ENCODE peak calls at places on chromosomes 4 and X, in four cellular contexts. S is GM12891, W is GM12878, N is K562. Z is an unnamed sample.

GRCh38 chrX:145003443-145003842 is 243.9 kb upstream of the SPANXN1 start:
- DNase-seq in S (no peak), W (no peak), N (no peak), Z (no peak)

GRCh38 chr4:133152330-133152791 is 3.3 kb downstream of the PCDH10 start:
- DNase-seq in S (no peak), W (no peak), N (no peak), Z (no peak)

GRCh38 chrX:22247169-22247568 is 25.5 kb upstream of the CBLL2 start:
- DNase-seq in S (no peak), W (no peak), N (no peak), Z (no peak)

GRCh38 chr4:37685726-37686372 is 327 bp downstream of the RELL1 start:
- DNase-seq in S (no peak), W (no peak), N (peak; percentile 53), Z (no peak)

GRCh38 chrX:108090474-108091265 is 672 bp downstream of the PSMD10 start:
- DNase-seq in S (no peak), W (no peak), N (no peak), Z (no peak)

GRCh38 chrX:130108647-130109428 is 1.5 kb downstream of the ELF4 start:
- DNase-seq in S (no peak), W (no peak), N (peak; percentile 58), Z (no peak)

GRCh38 chr4:185925910-185926360 is 113.9 kb upstream of the SORBS2 start:
- DNase-seq in S (no peak), W (no peak), N (no peak), Z (no peak)

GRCh38 chr4:54289316-54289715 is 60.2 kb downstream of the PDGFRA start:
- DNase-seq in S (no peak), W (no peak), N (no peak), Z (no peak)

GRCh38 chr4:59655996-59656395 is 1544.1 kb upstream of the ADGRL3 start:
- DNase-seq in S (no peak), W (no peak), N (no peak), Z (no peak)

GRCh38 chrX:40085086-40085551 is 12.6 kb downstream of the BCOR start:
- DNase-seq in S (no peak), W (no peak), N (no peak), Z (no peak)

GRCh38 chrX:11293113-11293512 is at the start of gene AMELX:
- DNase-seq in S (no peak), W (no peak), N (no peak), Z (no peak)

GRCh38 chr4:145179201-145179860 is 1.1 kb downstream of the OTUD4 start:
- DNase-seq in S (no peak), W (peak; percentile 65), N (peak; percentile 78), Z (peak; percentile 57)

GRCh38 chrX:1386338-1387127 is 5.4 kb downstream of the SLC25A6 start:
- DNase-seq in S (no peak), W (no peak), N (peak; percentile 10), Z (no peak)

GRCh38 chrX:101051153-101051548 is 760 bp downstream of the TRMT2B start:
- DNase-seq in S (no peak), W (no peak), N (no peak), Z (no peak)

GRCh38 chr4:48112017-48112667 is 21.9 kb downstream of the TXK start:
- DNase-seq in S (no peak), W (no peak), N (no peak), Z (no peak)

GRCh38 chr4:98468744-98469143 is 189.7 kb downstream of the TSPAN5 start:
- DNase-seq in S (no peak), W (no peak), N (no peak), Z (no peak)

GRCh38 chrX:6505960-6506359 is 29.0 kb downstream of the VCX3A start:
- DNase-seq in S (no peak), W (no peak), N (no peak), Z (no peak)

GRCh38 chr4:173182403-173182802 is 13.8 kb downstream of the GALNT7 start:
- DNase-seq in S (no peak), W (no peak), N (no peak), Z (no peak)

GRCh38 chrX:24371391-24371972 is 11.0 kb downstream of the SUPT20HL1 start:
- DNase-seq in S (peak; percentile 43), W (peak; percentile 8), N (peak; percentile 41), Z (peak; percentile 48)

GRCh38 chr4:38832624-38833528 is 23.7 kb downstream of the TLR6 start:
- DNase-seq in S (no peak), W (no peak), N (no peak), Z (no peak)

GRCh38 chr4:43133566-43133965 is 241.1 kb downstream of the GRXCR1 start:
- DNase-seq in S (no peak), W (no peak), N (no peak), Z (no peak)

GRCh38 chr4:165379662-165380061 is 854 bp downstream of the CPE start:
- DNase-seq in S (no peak), W (no peak), N (no peak), Z (no peak)

GRCh38 chr4:95293014-95293413 is 255.8 kb downstream of the UNC5C start:
- DNase-seq in S (no peak), W (no peak), N (no peak), Z (no peak)

GRCh38 chrX:48648299-48648698 is 35.3 kb upstream of the WAS start:
- DNase-seq in S (no peak), W (no peak), N (no peak), Z (peak; percentile 50)

GRCh38 chrX:10325606-10326005 is 168.8 kb downstream of the CLCN4 start:
- DNase-seq in S (no peak), W (no peak), N (no peak), Z (no peak)

GRCh38 chrX:45850197-45850774 is 649.6 kb upstream of the DIPK2B start:
- DNase-seq in S (no peak), W (no peak), N (no peak), Z (no peak)

GRCh38 chr4:126242679-126243390 is 928.1 kb downstream of the FAT4 start:
- DNase-seq in S (no peak), W (no peak), N (no peak), Z (no peak)

GRCh38 chrX:51853251-51853650 is 40.2 kb upstream of the MAGED1 start:
- DNase-seq in S (no peak), W (no peak), N (no peak), Z (no peak)

GRCh38 chr4:1236103-1236641 is 12.8 kb downstream of the CTBP1 start:
- DNase-seq in S (peak; percentile 21), W (no peak), N (no peak), Z (no peak)

GRCh38 chr4:140635606-140636005 is 66.8 kb upstream of the UCP1 start:
- DNase-seq in S (no peak), W (no peak), N (no peak), Z (no peak)

GRCh38 chr4:107666134-107666533 is 53.9 kb downstream of the PAPSS1 start:
- DNase-seq in S (no peak), W (no peak), N (no peak), Z (no peak)

GRCh38 chr4:112055100-112055499 is 90.2 kb upstream of the FAM241A start:
- DNase-seq in S (no peak), W (no peak), N (no peak), Z (no peak)

GRCh38 chrX:40406330-40406859 is 174.4 kb upstream of the ATP6AP2 start:
- DNase-seq in S (no peak), W (no peak), N (no peak), Z (peak; percentile 48)

GRCh38 chrX:337331-337831 is 18.8 kb upstream of the GTPBP6 start:
- DNase-seq in S (no peak), W (no peak), N (no peak), Z (no peak)

GRCh38 chr4:89719536-89719935 is 117.4 kb downstream of the SNCA start:
- DNase-seq in S (no peak), W (no peak), N (no peak), Z (no peak)
- TF ChIP-seq SPI1 in S (no peak), W (no peak), N (no peak), Z (no peak)

GRCh38 chrX:71302461-71303213 is 1.1 kb downstream of the ITGB1BP2 start:
- DNase-seq in S (no peak), W (no peak), N (no peak), Z (no peak)
- TF ChIP-seq SPI1 in S (no peak), W (no peak), N (peak; percentile 58), Z (peak; percentile 75)

GRCh38 chr4:142556048-142556447 is 290.1 kb downstream of the INPP4B start:
- DNase-seq in S (no peak), W (no peak), N (no peak), Z (no peak)

GRCh38 chr4:142556613-142557012 is 289.5 kb downstream of the INPP4B start:
- DNase-seq in S (no peak), W (no peak), N (no peak), Z (no peak)

GRCh38 chr4:142551513-142552280 is 294.4 kb downstream of the INPP4B start:
- DNase-seq in S (no peak), W (no peak), N (no peak), Z (no peak)

GRCh38 chr4:142557220-142557801 is 288.8 kb downstream of the INPP4B start:
- DNase-seq in S (no peak), W (no peak), N (no peak), Z (no peak)

GRCh38 chr4:142554412-142554811 is 291.7 kb downstream of the INPP4B start:
- DNase-seq in S (no peak), W (no peak), N (no peak), Z (no peak)
- TF ChIP-seq SPI1 in S (no peak), W (no peak), N (no peak), Z (no peak)

DNA sequence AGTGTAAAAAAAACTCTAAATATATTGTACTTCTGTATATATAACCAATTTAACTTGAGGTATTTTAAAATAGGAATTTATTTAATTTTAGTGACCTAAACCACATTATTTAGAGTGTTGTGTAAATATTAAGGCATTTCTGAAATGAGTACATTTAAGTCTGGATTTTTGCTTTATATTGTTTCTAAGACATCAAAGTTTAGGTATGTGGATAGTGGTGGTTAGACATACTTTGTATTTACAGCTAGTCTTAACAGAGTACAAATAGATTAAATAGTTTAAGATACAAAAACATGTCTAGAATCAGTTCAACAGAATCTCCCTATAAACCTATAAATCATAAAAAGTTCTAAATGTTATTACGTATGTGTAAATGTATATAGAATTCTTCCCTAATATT is 588.5 kb downstream of the TRIML1 start:
- DNase-seq in S (no peak), W (no peak), N (no peak), Z (no peak)
- TF ChIP-seq SPI1 in S (no peak), W (no peak), N (no peak), Z (no peak)

DNA sequence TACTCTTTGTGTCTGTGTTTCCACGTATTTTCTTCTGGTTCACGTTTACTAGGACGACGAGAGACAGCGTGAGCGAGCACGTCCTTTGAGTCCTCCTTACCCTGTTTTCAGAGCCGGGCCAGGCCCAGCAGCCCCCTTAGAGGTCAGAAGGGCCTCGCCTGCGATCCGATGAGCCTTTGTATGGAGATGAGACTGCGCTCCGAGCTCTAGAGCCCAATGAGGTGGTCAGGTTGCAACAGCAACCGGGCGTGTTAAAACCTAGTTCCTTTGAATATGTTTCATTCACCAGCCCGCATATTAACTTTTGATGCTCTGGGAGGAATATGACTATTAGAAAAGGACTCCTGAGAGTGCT is 55.6 kb upstream of the TADA2B start:
- DNase-seq in S (no peak), W (no peak), N (no peak), Z (peak; percentile 38)
- TF ChIP-seq SPI1 in S (no peak), W (no peak), N (no peak), Z (no peak)

Z was measured in HL-60.